ENCODE peak calls at places on chromosomes 12 and 14, in four cellular contexts. J is AG04449, U is astrocyte of the spinal cord, K is OCI-LY7. C is an unnamed sample.

GRCh38 chr12:3365416-3366385 is 125.3 kb upstream of the PRMT8 start:
- DNase-seq in J (no peak), U (no peak), K (no peak), C (no peak)

GRCh38 chr12:99390707-99391106 is 256.8 kb upstream of the GARIN6 start:
- DNase-seq in J (no peak), U (no peak), K (no peak), C (no peak)

GRCh38 chr14:78412475-78412874 is 242.3 kb downstream of the NRXN3 start:
- DNase-seq in J (no peak), U (peak), K (no peak), C (no peak)

GRCh38 chr12:179131-179884 is 34.6 kb downstream of the SLC6A12 start:
- DNase-seq in J (no peak), U (no peak), K (no peak), C (no peak)

GRCh38 chr14:49581209-49581960 is 4.8 kb downstream of the RPS29 start:
- DNase-seq in J (no peak), U (no peak), K (no peak), C (no peak)

GRCh38 chr14:58296731-58297130 is 1.6 kb upstream of the ARID4A start:
- DNase-seq in J (no peak), U (no peak), K (no peak), C (no peak)

GRCh38 chr14:71142375-71143038 is 235.2 kb downstream of the PCNX1 start:
- DNase-seq in J (peak), U (peak), K (peak), C (peak)

GRCh38 chr14:53538316-53538851 is 385.3 kb upstream of the DDHD1 start:
- DNase-seq in J (no peak), U (no peak), K (no peak), C (peak)

GRCh38 chr14:35844494-35844893 is 18.4 kb downstream of the BRMS1L start:
- DNase-seq in J (no peak), U (no peak), K (no peak), C (no peak)

GRCh38 chr12:96352161-96352835 is 47.9 kb downstream of the CDK17 start:
- DNase-seq in J (no peak), U (no peak), K (no peak), C (no peak)

GRCh38 chr14:88245321-88245720 is 77.7 kb downstream of the KCNK10 start:
- DNase-seq in J (no peak), U (no peak), K (no peak), C (no peak)

GRCh38 chr12:124335426-124336183 is 40.7 kb downstream of the RFLNA start:
- DNase-seq in J (no peak), U (no peak), K (no peak), C (no peak)

GRCh38 chr12:23536293-23536692 is 413.2 kb downstream of the SOX5 start:
- DNase-seq in J (no peak), U (no peak), K (peak), C (no peak)

GRCh38 chr12:46983959-46984833 is 95.2 kb upstream of the PCED1B start:
- DNase-seq in J (no peak), U (peak), K (peak), C (peak)

GRCh38 chr12:53097207-53097563 is 282 bp upstream of the IGFBP6 start:
- DNase-seq in J (no peak), U (peak), K (no peak), C (peak)

GRCh38 chr14:104865631-104866441 is 768 bp downstream of the CEP170B start:
- DNase-seq in J (peak), U (peak), K (no peak), C (peak)

GRCh38 chr12:19110541-19110940 is 19.0 kb upstream of the PLEKHA5 start:
- DNase-seq in J (no peak), U (no peak), K (no peak), C (no peak)

GRCh38 chr12:8609061-8609570 is 3.5 kb downstream of the AICDA start:
- DNase-seq in J (peak), U (peak), K (peak), C (peak)
- TF ChIP-seq CTCF in J (peak), U (peak), K (peak), C (peak)

DNA sequence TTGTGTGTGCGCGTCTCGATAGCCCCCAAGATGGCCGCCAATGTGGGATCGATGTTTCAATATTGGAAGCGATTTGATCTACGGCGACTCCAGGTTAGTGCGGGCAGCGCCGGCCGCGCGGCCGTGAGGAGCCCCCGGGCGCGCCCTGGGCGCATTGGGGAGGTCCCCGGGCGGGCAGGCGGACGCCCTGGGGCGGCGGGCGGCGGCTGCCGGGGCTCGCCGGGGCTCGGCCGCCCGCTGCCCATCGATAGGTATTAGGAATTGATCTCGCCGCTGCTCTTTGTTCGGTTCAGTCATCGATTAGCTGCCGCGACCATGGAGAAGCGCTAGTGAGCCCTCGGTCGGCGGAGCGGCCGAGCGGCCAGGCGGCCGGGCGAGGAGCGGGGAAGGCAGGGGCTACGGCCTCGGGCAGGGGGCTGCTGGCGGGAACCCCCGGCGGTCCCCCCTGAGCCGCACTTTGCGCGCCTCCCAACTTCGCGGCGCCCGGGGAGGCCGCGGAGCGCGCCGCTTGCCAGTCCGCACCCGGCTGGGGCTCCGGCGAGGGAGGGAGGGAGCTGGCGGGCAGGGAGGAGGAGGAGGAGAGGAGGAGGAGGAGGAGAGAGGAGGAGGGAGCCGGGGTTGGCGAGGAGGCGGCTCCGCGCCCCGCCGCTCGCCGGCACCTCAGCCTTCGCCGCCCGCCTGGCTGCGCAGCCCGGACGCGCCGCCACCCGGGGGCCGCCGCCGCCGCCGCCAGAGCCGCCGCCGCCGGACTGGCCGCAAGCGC is 114.0 kb upstream of the MYL2 start:
- DNase-seq in J (no peak), U (no peak), K (no peak), C (no peak)
- H3K4me3 ChIP-seq in J (no peak), U (no peak), K (no peak), C (no peak)

DNA sequence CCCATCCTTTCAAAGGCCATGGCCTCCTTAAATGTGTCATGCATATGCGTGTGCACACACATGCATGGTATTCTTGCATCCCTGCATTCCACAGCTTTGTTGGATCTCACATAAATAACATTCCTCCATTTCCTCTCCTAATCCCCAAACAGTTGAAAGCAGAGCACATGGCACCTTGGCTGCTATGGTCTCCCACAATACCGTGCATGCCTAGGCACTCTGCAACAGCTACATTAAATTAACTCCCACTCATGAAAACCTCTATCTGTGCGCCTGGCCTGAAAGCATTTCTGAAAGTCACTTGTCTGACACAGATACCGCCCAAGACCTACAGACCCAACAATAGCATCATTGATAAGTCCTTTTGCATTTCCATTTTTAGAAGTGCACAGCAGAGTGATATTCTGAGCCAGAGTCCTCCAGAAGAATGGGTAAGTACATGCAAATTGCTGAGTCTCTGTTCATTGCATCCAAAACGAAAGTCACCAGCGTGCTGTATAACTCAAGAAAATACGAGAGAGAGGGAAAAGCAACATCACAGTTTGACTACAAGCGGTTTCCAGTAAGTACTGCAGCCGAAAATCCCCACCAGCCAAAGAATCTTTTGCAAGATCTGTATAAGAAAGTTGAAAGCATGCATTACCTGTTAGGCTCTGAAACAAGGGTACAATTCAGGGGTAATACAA is 436 bp downstream of the ASB2 start:
- DNase-seq in J (no peak), U (no peak), K (peak), C (no peak)
- TF ChIP-seq CTCF in J (no peak), U (no peak), K (peak), C (no peak)

GRCh38 chr12:51343201-51343600 is 3.3 kb downstream of the CELA1 start:
- DNase-seq in J (no peak), U (no peak), K (no peak), C (no peak)
- H3K4me3 ChIP-seq in J (no peak), U (no peak), K (no peak), C (no peak)

DNA sequence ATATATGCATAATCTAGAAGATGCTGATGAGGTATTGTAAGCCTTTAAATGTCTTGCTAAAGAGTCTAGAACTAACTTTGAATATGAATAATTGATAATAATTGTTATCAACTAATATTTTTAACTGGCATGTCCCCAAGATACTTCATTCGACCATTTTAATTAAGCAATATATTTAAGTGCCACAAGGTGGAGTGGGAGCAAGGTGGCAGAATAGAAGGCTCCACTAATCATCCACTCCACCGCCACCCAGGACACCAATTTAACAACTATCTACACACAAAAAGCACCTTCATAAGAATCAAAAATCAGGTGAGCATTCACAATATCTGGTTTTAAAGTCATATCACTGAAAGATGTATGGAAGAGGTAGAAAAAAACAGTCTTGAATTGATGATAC is 409.6 kb downstream of the SEC23A start:
- DNase-seq in J (no peak), U (no peak), K (no peak), C (no peak)
- TF ChIP-seq CTCF in J (no peak), U (no peak), K (peak), C (no peak)

DNA sequence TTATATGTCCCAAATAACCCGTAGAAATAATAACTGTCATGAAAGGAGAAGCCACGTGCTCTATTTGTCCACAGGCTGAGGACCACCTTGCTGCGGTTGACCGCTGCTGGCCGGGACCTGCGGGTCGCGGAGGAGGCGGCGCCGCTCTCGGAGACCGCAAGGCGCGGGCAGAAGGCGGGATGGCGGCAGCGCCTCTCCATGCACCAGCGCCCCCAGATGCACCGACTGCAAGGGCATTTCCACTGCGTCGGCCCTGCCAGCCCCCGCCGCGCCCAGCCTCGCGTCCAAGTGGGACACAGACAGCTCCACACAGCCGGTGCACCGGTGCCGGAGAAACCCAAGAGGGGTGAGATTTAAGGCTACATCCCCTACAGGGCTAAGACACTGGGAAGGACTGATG is 21.0 kb downstream of the RPGRIP1 start:
- DNase-seq in J (no peak), U (no peak), K (peak), C (no peak)
- H3K4me3 ChIP-seq in J (no peak), U (no peak), K (peak), C (peak)

DNA sequence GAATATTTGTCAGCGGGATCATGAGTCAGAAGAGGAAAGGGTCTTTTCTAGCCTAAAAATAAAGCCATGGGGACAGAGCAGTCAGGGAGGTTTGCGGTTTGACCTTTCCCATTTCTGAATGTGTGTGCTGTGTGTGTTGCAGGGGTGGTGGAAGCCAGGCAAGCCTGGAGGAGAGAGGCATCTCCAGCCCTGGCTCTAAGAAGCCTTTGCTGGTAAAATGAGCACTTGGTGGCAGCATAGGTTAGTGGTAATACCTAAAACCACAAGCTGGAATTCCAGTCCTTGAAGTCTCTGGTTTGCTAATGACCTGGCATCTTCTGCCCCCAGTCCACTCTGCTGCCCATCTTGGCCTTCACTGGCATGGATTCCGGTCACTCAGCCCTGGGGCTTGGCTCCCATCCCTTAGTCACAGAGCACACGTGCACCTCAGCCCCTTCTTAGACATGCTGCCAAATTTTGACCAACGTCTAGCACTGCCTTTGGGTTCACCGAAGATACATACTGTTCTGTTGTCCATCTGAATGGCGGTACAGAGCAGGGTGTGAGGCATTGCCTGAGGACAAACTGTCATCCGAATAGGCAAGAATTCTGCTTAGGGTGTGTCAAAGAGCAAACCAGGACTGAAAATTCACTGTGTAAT is 52.7 kb downstream of the KCNA5 start:
- DNase-seq in J (no peak), U (peak), K (no peak), C (peak)
- TF ChIP-seq CTCF in J (peak), U (peak), K (no peak), C (no peak)

GRCh38 chr12:6386038-6386437 is 2.1 kb downstream of the LTBR start:
- DNase-seq in J (no peak), U (no peak), K (no peak), C (no peak)
- H3K4me3 ChIP-seq in J (no peak), U (no peak), K (no peak), C (peak)

DNA sequence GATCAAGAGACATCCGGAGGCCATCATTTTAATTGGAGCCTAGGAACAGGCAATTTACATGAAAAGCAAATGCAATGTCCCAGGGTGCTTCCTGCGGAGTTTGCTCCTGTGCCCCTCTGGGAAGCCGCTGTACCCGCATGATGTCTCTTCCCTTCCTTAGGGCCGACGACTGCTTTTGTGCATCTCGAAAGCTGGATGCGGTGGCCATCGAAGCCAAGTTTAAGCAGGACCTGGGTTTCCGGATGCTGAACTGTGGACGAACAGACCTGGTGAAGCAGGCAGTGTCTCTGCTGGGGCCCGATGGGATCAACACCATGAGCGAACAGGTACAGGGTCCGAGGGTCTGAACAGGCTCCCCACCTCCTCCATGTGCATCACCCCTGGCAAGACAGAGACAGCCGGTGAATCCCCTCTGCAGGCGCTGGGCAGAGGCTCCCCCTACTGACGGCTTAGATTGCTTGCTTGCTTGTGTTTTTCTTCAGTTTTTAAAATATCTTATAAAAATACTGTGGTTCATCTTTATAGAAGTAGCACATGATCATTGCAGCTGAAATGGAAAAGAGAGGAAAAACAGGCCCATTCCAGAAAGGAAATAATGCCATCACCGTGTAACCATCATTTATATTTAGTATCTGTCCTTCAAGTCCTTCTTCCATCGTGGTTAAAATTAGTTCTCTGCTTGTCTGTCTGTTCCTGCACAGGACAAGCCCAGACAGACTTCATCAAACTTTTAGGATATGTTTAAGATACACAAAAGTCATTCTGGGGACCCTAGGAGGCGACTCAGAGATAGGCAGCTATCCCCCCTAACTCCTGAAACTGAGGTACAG is 75.4 kb upstream of the PWP1 start:
- DNase-seq in J (no peak), U (peak), K (peak), C (peak)
- TF ChIP-seq CTCF in J (peak), U (peak), K (peak), C (peak)

C was measured in fibroblast of villous mesenchyme.